ENCODE peak calls at places on chromosomes 11 and 22, in four cellular contexts. P is heart right ventricle, U is right atrium auricular region, O is left ventricle myocardium inferior. E is an unnamed sample.
A peak's percentile ranks its signal among the peaks of the same experiment; 100 is the strongest.

GRCh38 chr22:25672685-25673084 is 69.3 kb upstream of the MYO18B start:
- DNase-seq in U (no peak), O (no peak), P (no peak), E (no peak)

GRCh38 chr11:12189543-12190235 is 79.3 kb downstream of the MICAL2 start:
- DNase-seq in O (no peak), U (no peak), P (no peak), E (peak; percentile 34)

GRCh38 chr11:115548878-115549528 is 44.8 kb upstream of the CADM1 start:
- DNase-seq in O (no peak), U (no peak), P (no peak), E (no peak)

GRCh38 chr11:79762271-79762935 is 321.6 kb upstream of the TENM4 start:
- DNase-seq in P (no peak), O (no peak), U (no peak), E (peak; percentile 15)

GRCh38 chr11:89583580-89583979 is 92.4 kb upstream of the NOX4 start:
- DNase-seq in O (no peak), U (no peak), P (no peak), E (no peak)

GRCh38 chr11:129115652-129116585 is 76.2 kb downstream of the ARHGAP32 start:
- DNase-seq in P (no peak), U (no peak), O (no peak), E (no peak)

GRCh38 chr22:24330636-24331035 is 60.0 kb downstream of the SPECC1L start:
- DNase-seq in O (no peak), U (no peak), P (no peak), E (no peak)

GRCh38 chr22:47151490-47151889 is 389.0 kb downstream of the TBC1D22A start:
- DNase-seq in U (no peak), O (no peak), P (no peak), E (no peak)

GRCh38 chr11:101466352-101466751 is 117.5 kb downstream of the TRPC6 start:
- DNase-seq in O (no peak), P (no peak), U (no peak), E (no peak)

GRCh38 chr11:98260983-98261382 is 759.8 kb upstream of the CNTN5 start:
- DNase-seq in P (no peak), U (no peak), O (no peak), E (no peak)

GRCh38 chr11:44388828-44389645 is 79.1 kb upstream of the ALX4 start:
- DNase-seq in U (no peak), P (no peak), O (no peak), E (no peak)

GRCh38 chr11:111937859-111938258 is 716 bp downstream of the DIXDC1 start:
- DNase-seq in P (no peak), U (peak; percentile 55), O (no peak), E (no peak)

GRCh38 chr22:40651563-40652501 is 15.3 kb upstream of the MRTFA start:
- DNase-seq in O (peak; percentile 93), P (peak; percentile 93), U (peak; percentile 99), E (peak; percentile 95)

GRCh38 chr11:123659311-123659710 is 4.9 kb upstream of the SCN3B start:
- DNase-seq in U (no peak), O (no peak), P (no peak), E (no peak)
- H3K9me3 ChIP-seq in U (no peaks in the 10 kb centered on the region), O (no peaks in the 10 kb centered on the region), P (no peaks in the 10 kb centered on the region), E (no peaks in the 10 kb centered on the region)

DNA sequence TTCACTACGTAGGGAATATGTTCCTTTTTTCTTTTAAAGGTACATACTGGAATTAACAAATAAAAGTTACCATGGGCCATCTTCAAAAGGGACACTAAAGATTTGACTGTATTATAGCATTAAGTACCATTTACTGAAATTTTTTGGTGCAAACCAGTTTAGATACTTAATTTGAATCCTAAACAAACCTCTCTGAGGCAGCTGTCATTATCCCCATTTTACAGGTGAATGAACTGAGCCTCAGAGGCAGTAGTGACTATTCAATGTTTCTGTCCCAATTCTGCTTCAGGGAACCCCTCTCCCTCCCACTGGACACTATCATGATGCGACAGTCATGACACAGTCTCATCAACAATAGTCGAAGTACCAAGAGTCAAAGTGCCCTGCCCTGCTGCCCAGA is 76.2 kb upstream of the PHF21A start:
- DNase-seq in U (no peak), O (no peak), P (no peak), E (no peak)
- H3K4me3 ChIP-seq in U (no peak overlapping the region), O (no peak overlapping the region), P (no peak overlapping the region), E (no peak overlapping the region)

GRCh38 chr22:29108137-29108536 is 35.3 kb downstream of the KREMEN1 start:
- DNase-seq in U (no peak), O (no peak), P (no peak), E (no peak)
- H3K4me1 ChIP-seq in U (no peaks in the 10 kb centered on the region), O (peaks cover 12% of the 10 kb centered on the region), P (peaks cover 10% of the 10 kb centered on the region), E (peaks cover 31% of the 10 kb centered on the region)

GRCh38 chr11:67349457-67349856 is 3.9 kb downstream of the POLD4 start:
- DNase-seq in U (no peak), P (no peak), O (no peak), E (no peak)

GRCh38 chr11:67349927-67350465 is 3.4 kb downstream of the POLD4 start:
- DNase-seq in U (no peak), P (no peak), O (no peak), E (no peak)

GRCh38 chr11:67345949-67346819 is 7.2 kb downstream of the POLD4 start:
- DNase-seq in O (no peak), U (no peak), P (no peak), E (no peak)

GRCh38 chr11:67349036-67349435 is 4.3 kb downstream of the POLD4 start:
- DNase-seq in O (no peak), P (no peak), U (no peak), E (no peak)

GRCh38 chr11:67347964-67348749 is 5.2 kb downstream of the POLD4 start:
- DNase-seq in O (no peak), U (no peak), P (no peak), E (no peak)
- H3K9me3 ChIP-seq in O (no peaks in the 10 kb centered on the region), U (no peaks in the 10 kb centered on the region), P (no peaks in the 10 kb centered on the region), E (no peaks in the 10 kb centered on the region)

DNA sequence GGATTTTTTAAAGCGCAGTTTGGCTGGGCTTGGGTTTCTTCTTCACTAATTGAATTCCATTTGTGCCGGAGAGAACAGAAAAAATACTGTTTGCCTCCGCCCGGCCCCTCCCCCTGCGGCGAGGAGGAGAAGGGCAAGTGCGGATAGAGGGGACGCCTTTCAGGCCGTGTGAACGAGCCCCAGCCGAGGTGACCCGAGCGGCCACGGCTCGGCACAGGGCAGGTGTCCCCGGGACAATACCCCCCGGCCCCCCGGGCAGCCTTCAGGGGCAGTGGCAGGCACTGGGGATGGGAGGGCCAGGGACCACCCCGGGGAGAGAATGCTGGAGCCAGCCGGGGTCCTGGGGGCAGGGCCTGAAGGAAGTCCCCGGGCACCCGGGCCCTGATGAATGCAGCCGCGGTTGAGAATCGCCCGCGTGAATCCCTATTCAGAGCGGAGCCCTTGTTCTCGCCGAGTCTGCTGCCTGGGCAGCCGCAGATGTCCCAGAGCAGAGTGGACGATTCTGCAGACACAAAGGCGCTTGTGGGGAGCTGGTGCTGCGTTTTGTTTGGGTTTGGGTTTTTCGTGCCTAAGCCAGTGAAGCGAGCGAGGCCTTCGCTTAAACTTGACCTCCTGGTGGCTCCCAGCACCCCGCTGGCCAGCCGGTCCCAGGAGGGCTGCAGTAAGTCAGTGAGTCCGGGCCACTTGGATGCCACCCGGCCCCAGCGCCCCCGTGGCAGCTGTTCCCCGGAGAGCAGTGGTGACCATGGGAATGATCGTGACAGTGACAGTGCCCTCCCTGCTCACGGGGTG is 96.0 kb downstream of the WNT7B start:
- DNase-seq in O (no peak), U (no peak), P (no peak), E (no peak)
- H3K4me3 ChIP-seq in O (peak overlapping the region; percentile 17), U (peak overlapping the region; percentile 9), P (peak overlapping the region; percentile 26), E (no peak overlapping the region)

GRCh38 chr22:23249506-23250423 is 69.5 kb downstream of the BCR start:
- DNase-seq in O (no peak), U (no peak), P (no peak), E (no peak)
- H3K4me1 ChIP-seq in O (peaks cover 12% of the 10 kb centered on the region), U (no peaks in the 10 kb centered on the region), P (peaks cover 31% of the 10 kb centered on the region), E (peaks cover 40% of the 10 kb centered on the region)

GRCh38 chr22:48299801-48300200 is 1527.9 kb downstream of the BRD1 start:
- DNase-seq in P (no peak), O (no peak), U (peak; percentile 16), E (no peak)
- H3K9me3 ChIP-seq in P (no peaks in the 10 kb centered on the region), O (no peaks in the 10 kb centered on the region), U (no peaks in the 10 kb centered on the region), E (no peaks in the 10 kb centered on the region)

E was measured in SJCRH30.